ENCODE peak calls at places on chromosomes 1 and 21, in eight cellular contexts. H, K, I, W, T, D, Z and F are unnamed samples.

GRCh38 chr1:208207388-208208131 is 36.6 kb downstream of the PLXNA2 start:
- DNase-seq in H (peak), K (peak), I (no peak), W (no peak), T (no peak), D (peak), Z (no peak), F (no peak)

GRCh38 chr1:244353572-244354091 is 98.1 kb downstream of the ADSS2 start:
- DNase-seq in H (peak), K (peak), I (peak), W (peak), T (peak), D (peak), Z (peak), F (no peak)

GRCh38 chr1:164263540-164263939 is 295.4 kb upstream of the PBX1 start:
- DNase-seq in H (no peak), K (no peak), I (no peak), W (no peak), T (no peak), D (no peak), Z (no peak), F (no peak)

GRCh38 chr1:160779662-160780397 is 16.1 kb upstream of the LY9 start:
- DNase-seq in H (no peak), K (no peak), I (peak), W (peak), T (no peak), D (no peak), Z (peak), F (no peak)

GRCh38 chr1:6508876-6509602 is 17.6 kb upstream of the PLEKHG5 start:
- DNase-seq in H (no peak), K (no peak), I (no peak), W (no peak), T (no peak), D (no peak), Z (no peak), F (no peak)

GRCh38 chr1:11431946-11432507 is 46.9 kb upstream of the DISP3 start:
- DNase-seq in H (no peak), K (no peak), I (no peak), W (no peak), T (no peak), D (no peak), Z (no peak), F (no peak)

GRCh38 chr21:46385846-46386725 is 62.1 kb downstream of the PCNT start:
- DNase-seq in H (no peak), K (no peak), I (no peak), W (no peak), T (no peak), D (no peak), Z (no peak), F (no peak)

GRCh38 chr1:197312163-197312562 is 44.1 kb downstream of the CRB1 start:
- DNase-seq in H (no peak), K (no peak), I (no peak), W (no peak), T (no peak), D (no peak), Z (no peak), F (no peak)

GRCh38 chr21:42835611-42836401 is 43.5 kb downstream of the WDR4 start:
- DNase-seq in H (no peak), K (no peak), I (no peak), W (no peak), T (peak), D (no peak), Z (no peak), F (no peak)

GRCh38 chr1:2372551-2373490 is 18.5 kb downstream of the MORN1 start:
- DNase-seq in H (peak), K (no peak), I (no peak), W (no peak), T (peak), D (no peak), Z (no peak), F (no peak)

GRCh38 chr1:56424744-56425493 is 154.4 kb downstream of the PLPP3 start:
- DNase-seq in H (peak), K (peak), I (peak), W (no peak), T (no peak), D (peak), Z (no peak), F (no peak)

GRCh38 chr1:209202826-209203439 is 380.6 kb upstream of the CAMK1G start:
- DNase-seq in H (no peak), K (no peak), I (peak), W (peak), T (no peak), D (peak), Z (peak), F (no peak)

GRCh38 chr1:160781914-160782689 is 13.9 kb upstream of the LY9 start:
- DNase-seq in H (no peak), K (no peak), I (no peak), W (no peak), T (no peak), D (no peak), Z (peak), F (no peak)

GRCh38 chr1:40783001-40783905 is at the start of gene KCNQ4:
- DNase-seq in H (peak), K (peak), I (peak), W (no peak), T (no peak), D (no peak), Z (no peak), F (no peak)

DNA sequence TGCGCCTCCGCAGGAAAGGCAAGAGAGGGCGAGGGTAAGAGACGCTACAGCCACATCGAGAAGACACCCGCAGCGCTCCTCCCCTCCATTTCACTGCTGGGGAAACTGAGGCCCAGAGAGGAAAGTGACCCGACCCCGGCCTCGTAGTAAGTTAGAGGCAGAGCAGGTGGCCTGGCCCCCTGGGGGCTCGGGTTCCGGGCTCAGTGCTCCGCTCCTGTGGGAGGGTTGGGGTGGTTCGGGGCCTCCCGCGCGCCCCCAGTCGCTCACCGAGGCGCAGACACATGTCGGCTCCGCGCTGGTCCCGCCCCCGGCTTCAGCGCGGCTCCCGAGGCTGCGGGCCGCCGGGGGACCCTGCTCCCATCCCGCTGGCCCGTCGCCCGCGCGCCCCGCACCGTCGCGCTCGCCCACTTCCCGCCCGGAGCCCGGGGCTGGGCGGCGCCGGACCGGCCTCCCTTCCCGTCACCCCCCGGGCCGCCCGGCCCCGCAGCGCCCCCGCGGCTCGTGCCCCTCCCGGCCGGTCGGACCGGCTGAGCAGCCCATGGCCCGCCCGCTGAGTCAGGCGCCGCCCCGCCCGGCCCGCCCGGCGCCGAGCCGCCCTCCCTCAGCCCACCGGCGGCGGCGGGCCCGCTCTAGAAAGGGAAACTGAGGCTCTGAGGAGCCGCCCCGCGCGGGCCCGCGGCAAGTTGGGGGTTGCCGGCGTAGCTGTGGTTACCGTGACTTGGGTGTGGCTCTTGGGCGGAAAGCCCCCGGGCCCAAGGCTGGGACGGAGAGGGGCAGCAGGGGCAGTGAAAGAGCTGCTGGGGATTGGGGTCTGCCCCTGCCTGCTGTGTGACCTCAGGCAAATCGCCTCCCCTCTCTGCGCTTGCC is at the start of gene TMEM54:
- DNase-seq in H (peak), K (peak), I (peak), W (no peak), T (peak), D (peak), Z (no peak), F (no peak)
- TF ChIP-seq CTCF in H (no peak), K (no peak), I (no peak), W (no peak), T (no peak), D (no peak), Z (no peak), F (no peak)

GRCh38 chr1:182601416-182601786 is 2.8 kb downstream of the RGS16 start:
- DNase-seq in H (peak), K (peak), I (peak), W (peak), T (peak), D (peak), Z (peak), F (peak)

GRCh38 chr1:182600745-182601415 is 3.3 kb downstream of the RGS16 start:
- DNase-seq in H (no peak), K (no peak), I (no peak), W (no peak), T (peak), D (no peak), Z (no peak), F (no peak)

GRCh38 chr1:182600036-182600713 is 4.0 kb downstream of the RGS16 start:
- DNase-seq in H (no peak), K (no peak), I (no peak), W (no peak), T (no peak), D (no peak), Z (no peak), F (no peak)

GRCh38 chr1:182598296-182598695 is 5.9 kb downstream of the RGS16 start:
- DNase-seq in H (no peak), K (no peak), I (no peak), W (no peak), T (peak), D (no peak), Z (no peak), F (no peak)

GRCh38 chr1:182599339-182599738 is 4.8 kb downstream of the RGS16 start:
- DNase-seq in H (no peak), K (no peak), I (peak), W (no peak), T (peak), D (no peak), Z (peak), F (no peak)
- TF ChIP-seq CTCF in H (peak), K (no peak), I (peak), W (peak), T (no peak), D (no peak), Z (peak), F (no peak)

GRCh38 chr1:51086496-51087271 is 15.3 kb upstream of the C1orf185 start:
- DNase-seq in H (no peak), K (no peak), I (no peak), W (no peak), T (no peak), D (no peak), Z (no peak), F (no peak)
- TF ChIP-seq CTCF in H (no peak), K (no peak), I (no peak), W (no peak), T (no peak), D (no peak), Z (no peak), F (no peak)

GRCh38 chr1:81559662-81560350 is 240.9 kb upstream of the ADGRL2 start:
- DNase-seq in H (no peak), K (no peak), I (no peak), W (no peak), T (no peak), D (no peak), Z (no peak), F (no peak)
- TF ChIP-seq CTCF in H (no peak), K (no peak), I (no peak), W (peak), T (no peak), D (no peak), Z (no peak), F (no peak)

DNA sequence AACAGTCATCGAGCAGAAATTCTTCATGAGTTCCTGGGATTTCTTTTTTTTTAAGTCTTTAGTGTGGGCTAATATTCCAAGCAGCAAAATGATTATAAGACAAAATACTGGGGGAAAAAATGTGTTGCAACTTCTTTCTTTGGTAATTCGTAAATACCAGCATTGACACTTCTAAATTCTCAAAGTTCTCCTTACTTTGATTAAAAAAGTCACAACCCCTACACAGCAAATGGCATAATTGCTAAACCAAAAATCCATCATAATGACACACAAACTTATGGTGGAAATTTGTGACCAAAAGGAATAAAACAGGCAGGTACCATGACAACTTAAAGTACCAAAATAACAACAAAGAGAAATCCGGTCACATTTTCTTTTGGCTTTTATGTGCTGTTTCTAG is 585.2 kb upstream of the PKN2 start:
- DNase-seq in H (no peak), K (no peak), I (no peak), W (no peak), T (no peak), D (no peak), Z (no peak), F (no peak)
- TF ChIP-seq CTCF in H (no peak), K (no peak), I (no peak), W (no peak), T (no peak), D (no peak), Z (no peak), F (no peak)

DNA sequence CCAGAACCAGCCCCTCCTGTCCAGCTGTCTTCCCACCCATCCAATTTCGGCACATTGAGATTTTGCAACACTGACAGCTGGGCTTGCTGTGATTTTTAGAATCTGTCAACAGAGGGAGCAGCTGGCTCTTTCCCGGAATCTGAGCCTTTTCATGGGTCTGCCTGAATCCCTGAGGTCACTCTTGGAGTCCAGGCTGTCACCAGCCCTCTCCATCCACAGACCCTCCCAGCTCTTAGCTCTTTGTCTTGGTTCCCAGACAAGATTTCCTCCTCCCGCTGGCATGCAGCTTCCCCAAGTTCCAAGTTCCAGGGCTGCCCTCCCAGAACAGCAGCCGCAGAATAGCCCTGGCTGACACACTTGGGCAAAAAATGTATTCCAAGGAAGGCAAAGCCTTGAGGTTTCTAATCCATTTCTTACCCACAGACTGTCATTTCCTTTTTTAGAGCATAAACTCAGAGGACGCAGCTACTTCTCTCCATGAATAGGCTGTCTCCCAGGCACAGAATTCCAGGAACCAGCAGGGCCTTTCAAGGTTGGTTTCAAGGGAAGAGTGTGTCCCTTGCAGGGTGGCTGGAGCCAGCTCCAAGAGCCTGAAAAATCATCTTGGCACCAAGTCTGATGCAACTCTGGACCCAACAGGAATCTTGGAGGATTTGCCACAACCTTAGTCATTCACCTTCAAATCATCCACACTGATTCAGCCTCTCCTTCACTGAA is 7.1 kb upstream of the TMEM61 start:
- DNase-seq in H (no peak), K (no peak), I (peak), W (peak), T (peak), D (peak), Z (no peak), F (no peak)
- TF ChIP-seq CTCF in H (peak), K (no peak), I (peak), W (peak), T (no peak), D (peak), Z (no peak), F (no peak)

DNA sequence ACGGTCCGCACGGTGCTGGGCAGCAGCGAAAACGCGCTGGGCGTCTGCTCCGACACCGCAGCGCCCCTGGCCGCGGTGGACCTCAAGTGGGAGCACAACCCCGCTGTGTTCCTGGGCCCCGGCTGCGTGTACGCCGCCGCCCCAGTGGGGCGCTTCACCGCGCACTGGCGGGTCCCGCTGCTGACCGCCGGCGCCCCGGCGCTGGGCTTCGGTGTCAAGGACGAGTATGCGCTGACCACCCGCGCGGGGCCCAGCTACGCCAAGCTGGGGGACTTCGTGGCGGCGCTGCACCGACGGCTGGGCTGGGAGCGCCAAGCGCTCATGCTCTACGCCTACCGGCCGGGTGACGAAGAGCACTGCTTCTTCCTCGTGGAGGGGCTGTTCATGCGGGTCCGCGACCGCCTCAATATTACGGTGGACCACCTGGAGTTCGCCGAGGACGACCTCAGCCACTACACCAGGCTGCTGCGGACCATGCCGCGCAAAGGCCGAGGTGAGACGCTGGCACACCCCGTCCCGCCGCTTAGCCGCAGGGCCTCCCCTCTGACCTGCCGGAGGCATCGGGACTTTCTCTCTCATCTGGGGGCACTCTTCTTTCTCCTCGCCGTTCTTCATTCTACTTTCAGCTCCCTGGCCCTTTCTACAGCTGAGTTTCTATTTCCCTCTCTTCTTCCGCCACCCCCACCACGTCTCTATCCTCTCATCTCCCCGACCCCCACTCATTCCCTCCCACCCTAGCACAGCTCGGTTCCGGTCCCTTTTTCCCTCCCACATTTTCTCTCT is 1.0 kb downstream of the NPR1 start:
- DNase-seq in H (peak), K (no peak), I (peak), W (no peak), T (no peak), D (no peak), Z (no peak), F (no peak)
- TF ChIP-seq CTCF in H (peak), K (peak), I (peak), W (no peak), T (no peak), D (no peak), Z (no peak), F (no peak)